ENCODE peak calls at places on chromosome 22, in five cellular contexts. F is choroid plexus epithelial cell, G is MM.1S, B is GM12865, N is cardiac fibroblast. W is an unnamed sample.

GRCh38 chr22:27110985-27111451 is 453.6 kb downstream of the MIAT start:
- DNase-seq in F (peak; percentile 74), G (no peak), B (no peak), N (peak; percentile 33), W (no peak)

GRCh38 chr22:19383292-19383691 is 48.2 kb downstream of the HIRA start:
- DNase-seq in F (no peak), G (no peak), B (no peak), N (no peak), W (no peak)

GRCh38 chr22:24541681-24542515 is 13.0 kb downstream of the GUCD1 start:
- DNase-seq in F (no peak), G (no peak), B (no peak), N (no peak), W (no peak)

GRCh38 chr22:49150801-49151221 is 676.9 kb downstream of the BRD1 start:
- DNase-seq in F (no peak), G (no peak), B (no peak), N (no peak), W (no peak)

GRCh38 chr22:21447694-21448402 is 19.3 kb upstream of the TMEM191C start:
- DNase-seq in F (no peak), G (no peak), B (no peak), N (no peak), W (no peak)

GRCh38 chr22:27668828-27669797 is 132.4 kb downstream of the MN1 start:
- DNase-seq in F (peak; percentile 71), G (no peak), B (no peak), N (peak; percentile 86), W (no peak)

GRCh38 chr22:48827228-48827810 is 1000.4 kb downstream of the BRD1 start:
- DNase-seq in F (peak; percentile 4), G (no peak), B (no peak), N (no peak), W (no peak)

GRCh38 chr22:28802595-28803087 is 2.3 kb upstream of the XBP1 start:
- DNase-seq in F (no peak), G (peak; percentile 68), B (no peak), N (no peak), W (no peak)

GRCh38 chr22:46610345-46610744 is 9.8 kb upstream of the GRAMD4 start:
- DNase-seq in F (no peak), G (no peak), B (no peak), N (no peak), W (no peak)

GRCh38 chr22:48897638-48897954 is 930.1 kb downstream of the BRD1 start:
- DNase-seq in F (no peak), G (no peak), B (no peak), N (no peak), W (no peak)

GRCh38 chr22:49942565-49943404 is 17.8 kb upstream of the PIM3 start:
- DNase-seq in F (no peak), G (no peak), B (no peak), N (no peak), W (no peak)

GRCh38 chr22:31346733-31347250 is 646 bp upstream of the PATZ1 start:
- DNase-seq in F (peak; percentile 54), G (no peak), B (peak; percentile 91), N (peak; percentile 53), W (peak; percentile 86)

GRCh38 chr22:17368144-17368726 is 1.0 kb upstream of the CECR2 start:
- DNase-seq in F (peak; percentile 17), G (no peak), B (no peak), N (no peak), W (no peak)
- H3K4me3 ChIP-seq in F (peak overlapping the region; percentile 48), G (peak overlapping the region; percentile 75), B (no peak overlapping the region), N (peak overlapping the region; percentile 51), W (no peak overlapping the region)

DNA sequence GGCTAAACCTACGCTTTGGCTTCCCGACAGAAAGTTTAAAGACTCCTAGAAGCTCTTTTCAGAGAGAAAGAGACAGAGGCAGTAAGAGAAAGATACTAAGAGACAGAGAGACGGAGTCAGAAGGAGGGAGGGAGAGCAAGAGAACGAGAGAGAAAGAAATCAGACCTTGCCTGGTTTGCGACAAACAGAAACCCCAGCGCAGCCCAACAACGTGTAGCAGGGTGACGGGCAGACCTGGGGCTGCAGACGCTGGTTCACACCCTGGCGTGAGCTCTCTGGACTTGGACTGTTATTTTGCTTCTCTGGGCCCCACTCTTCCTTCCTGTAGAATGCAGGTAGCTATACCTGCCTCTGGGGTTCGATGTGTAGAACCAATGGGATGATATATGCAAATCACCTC is 244.4 kb upstream of the SYN3 start:
- DNase-seq in F (no peak), G (no peak), B (no peak), N (no peak), W (no peak)
- H3K4me3 ChIP-seq in F (peak overlapping the region; percentile 20), G (no peak overlapping the region), B (no peak overlapping the region), N (no peak overlapping the region), W (no peak overlapping the region)

GRCh38 chr22:37545703-37546435 is 14.4 kb upstream of the CDC42EP1 start:
- DNase-seq in F (peak; percentile 97), G (no peak), B (no peak), N (peak; percentile 95), W (no peak)
- H3K4me3 ChIP-seq in F (peak overlapping the region; percentile 45), G (no peak overlapping the region), B (no peak overlapping the region), N (peak overlapping the region; percentile 11), W (no peak overlapping the region)

DNA sequence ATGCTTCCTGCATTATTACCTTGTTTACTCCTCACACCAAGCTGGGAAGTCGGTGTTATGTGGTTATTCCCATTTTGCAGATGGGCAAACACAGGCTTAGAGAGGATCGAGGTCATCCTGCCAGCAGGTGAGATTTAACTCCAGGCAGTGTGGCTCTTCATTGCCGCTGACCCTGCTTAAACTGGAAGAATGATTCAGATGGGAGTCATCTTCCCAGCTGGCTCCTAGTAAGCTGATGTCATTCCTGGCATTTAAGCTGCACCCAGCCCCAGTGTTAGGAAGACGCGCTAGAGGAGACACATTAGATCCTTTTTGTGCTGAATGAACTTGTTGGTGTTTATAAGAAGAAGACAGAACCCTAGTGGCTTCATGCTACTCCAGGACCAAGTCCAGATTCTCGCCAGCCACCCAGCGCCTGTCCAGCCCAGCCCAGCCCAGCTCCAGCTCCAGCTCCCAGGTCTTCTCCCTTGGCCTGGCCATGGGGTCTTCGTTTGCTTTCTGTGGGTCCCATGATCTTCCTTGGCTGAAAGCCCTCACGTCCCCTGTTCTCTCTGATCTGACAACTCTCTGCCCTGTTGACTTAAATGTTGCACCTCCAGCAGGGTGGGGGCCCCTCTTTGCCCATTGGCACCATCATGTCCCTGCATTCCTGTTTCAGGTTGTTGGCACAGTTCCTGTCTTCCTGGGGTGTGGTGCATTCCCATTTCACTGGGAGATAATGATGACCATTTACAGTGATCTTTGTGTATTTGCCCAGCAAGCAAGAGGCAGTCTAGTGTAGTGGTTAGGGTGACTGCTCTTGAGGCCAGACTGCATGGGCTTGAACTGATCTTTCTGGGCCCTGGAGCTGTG is 13.6 kb downstream of the PARVB start:
- DNase-seq in F (peak; percentile 91), G (no peak), B (no peak), N (peak; percentile 95), W (no peak)
- H3K4me3 ChIP-seq in F (no peak overlapping the region), G (no peak overlapping the region), B (no peak overlapping the region), N (no peak overlapping the region), W (no peak overlapping the region)

DNA sequence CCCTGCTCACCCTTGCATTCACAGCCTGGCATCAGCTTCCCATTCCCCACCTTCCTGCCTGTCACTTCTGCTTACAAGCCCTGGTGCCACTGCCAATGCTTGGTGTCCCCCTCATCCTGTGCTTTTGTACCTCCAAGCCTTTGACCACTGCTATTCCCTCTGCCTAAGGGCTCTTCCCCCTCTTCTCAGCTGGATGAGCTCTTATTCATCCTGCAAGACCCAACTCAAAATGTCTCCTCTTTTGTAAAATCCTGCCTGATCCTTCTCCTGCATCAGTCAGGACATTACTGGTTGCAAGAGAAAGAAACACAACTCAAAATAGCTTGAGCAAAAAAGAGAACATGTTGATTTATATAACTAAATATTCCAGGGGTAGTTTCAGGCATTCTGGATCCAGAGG is 66.9 kb upstream of the TCF20 start:
- DNase-seq in F (no peak), G (no peak), B (no peak), N (no peak), W (no peak)
- H3K4me3 ChIP-seq in F (no peak overlapping the region), G (no peak overlapping the region), B (no peak overlapping the region), N (no peak overlapping the region), W (no peak overlapping the region)

GRCh38 chr22:42817556-42817955 is 39.5 kb downstream of the ARFGAP3 start:
- DNase-seq in F (peak; percentile 45), G (no peak), B (no peak), N (no peak), W (no peak)
- H3K4me3 ChIP-seq in F (no peak overlapping the region), G (no peak overlapping the region), B (no peak overlapping the region), N (no peak overlapping the region), W (no peak overlapping the region)

GRCh38 chr22:12601870-12602779 is 2925.9 kb upstream of the OR11H1 start:
- DNase-seq in F (no peak), G (no peak), B (no peak), N (no peak), W (no peak)
- H3K4me3 ChIP-seq in F (peak overlapping the region; percentile 26), G (no peak overlapping the region), B (no peak overlapping the region), N (peak overlapping the region; percentile 9), W (peak overlapping the region; percentile 29)

GRCh38 chr22:22452996-22453686 is 55.4 kb downstream of the ZNF280B start:
- DNase-seq in F (no peak), G (peak; percentile 16), B (no peak), N (no peak), W (no peak)

GRCh38 chr22:22449819-22450218 is 58.7 kb downstream of the ZNF280B start:
- DNase-seq in F (no peak), G (peak; percentile 39), B (peak; percentile 11), N (no peak), W (no peak)

GRCh38 chr22:22452211-22452610 is 56.3 kb downstream of the ZNF280B start:
- DNase-seq in F (no peak), G (no peak), B (no peak), N (no peak), W (no peak)

GRCh38 chr22:22446527-22446926 is 62.0 kb downstream of the ZNF280B start:
- DNase-seq in F (peak; percentile 4), G (no peak), B (no peak), N (no peak), W (no peak)

DNA sequence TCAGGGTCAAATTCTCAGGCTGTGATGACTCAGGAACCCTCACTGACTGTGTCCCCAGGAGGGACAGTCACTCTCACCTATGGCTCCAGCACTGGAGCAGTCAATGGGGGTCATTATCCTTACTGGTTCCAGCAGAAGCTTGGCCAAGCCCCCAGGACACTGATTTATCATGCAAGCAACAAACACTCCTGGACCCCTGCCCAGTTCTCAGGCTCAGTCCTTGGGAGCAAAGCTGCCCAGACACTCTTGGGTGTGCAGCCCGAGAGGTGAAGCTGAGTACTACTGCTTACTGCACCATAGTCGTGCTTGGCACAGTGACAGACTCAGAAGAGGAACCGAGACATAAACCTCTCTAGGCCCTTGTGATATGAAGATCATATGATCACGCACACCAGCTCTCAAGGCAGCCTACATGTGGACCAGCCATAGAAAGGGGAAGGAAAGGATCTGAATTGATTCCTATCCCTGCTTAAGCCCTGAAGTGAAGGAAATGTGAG is 58.2 kb downstream of the ZNF280B start:
- DNase-seq in F (no peak), G (peak; percentile 61), B (peak; percentile 77), N (no peak), W (peak; percentile 20)
- H3K4me3 ChIP-seq in F (no peak overlapping the region), G (no peak overlapping the region), B (no peak overlapping the region), N (no peak overlapping the region), W (no peak overlapping the region)

DNA sequence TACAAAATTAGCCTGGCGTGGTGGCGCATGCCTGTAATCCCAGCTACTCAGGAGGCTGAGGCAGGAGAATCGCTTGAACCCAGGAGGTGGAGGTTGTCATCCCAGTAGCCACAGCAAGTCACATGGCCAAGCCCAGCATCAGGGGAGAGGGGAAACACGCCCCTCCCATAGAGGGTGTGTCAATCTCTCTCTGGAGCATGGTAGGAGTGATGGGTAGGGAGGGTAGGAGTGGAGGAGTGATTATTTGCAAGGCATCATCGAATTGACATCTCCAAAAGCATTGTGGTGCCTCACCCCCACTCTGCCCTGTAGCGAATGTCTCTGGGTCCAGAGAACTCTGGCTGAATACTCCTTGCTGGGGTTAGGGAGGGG is 6.1 kb upstream of the SSTR3 start:
- DNase-seq in F (no peak), G (peak; percentile 56), B (peak; percentile 66), N (no peak), W (peak; percentile 47)
- H3K4me3 ChIP-seq in F (no peak overlapping the region), G (peak overlapping the region; percentile 60), B (peak overlapping the region; percentile 90), N (no peak overlapping the region), W (no peak overlapping the region)